ENCODE peak calls at places on chromosomes 7 and 10, in seven cellular contexts. V is hippocampal formation; G is activated CD4-positive, alpha-beta T cell treated with anti-CD3 and anti-CD28 coated beads, Interleukin-2, amount 50 U/mL, for 1 hour; R is activated naive CD4-positive, alpha-beta T cell treated with anti-CD3 and anti-CD28 coated beads for 36 hours; I is activated T-cell treated with anti-CD3 and anti-CD28 coated beads, Interleukin-2, amount 50 U/mL, for 24 hours; N is amniotic stem cell; Q is AG20443. J is an unnamed sample.

GRCh38 chr7:155858521-155859061 is 46.3 kb upstream of the SHH start:
- DNase-seq in V (no peak), G (no peak), R (no peak), I (no peak), N (no peak), Q (no peak), J (no peak)

GRCh38 chr10:63236113-63236935 is 103.2 kb downstream of the NRBF2 start:
- DNase-seq in V (no peak), G (no peak), R (no peak), I (no peak), N (peak), Q (peak), J (no peak)

GRCh38 chr7:91046322-91047088 is 217.7 kb upstream of the FZD1 start:
- DNase-seq in V (no peak), G (no peak), R (no peak), I (no peak), N (no peak), Q (peak), J (no peak)

GRCh38 chr10:32878646-32879045 is 79.4 kb downstream of the ITGB1 start:
- DNase-seq in V (no peak), G (no peak), R (no peak), I (no peak), N (no peak), Q (no peak), J (no peak)

GRCh38 chr10:2111936-2112335 is 374.6 kb upstream of the ADARB2 start:
- DNase-seq in V (no peak), G (no peak), R (no peak), I (no peak), N (no peak), Q (no peak), J (no peak)

GRCh38 chr10:119521443-119522204 is 20.9 kb downstream of the RGS10 start:
- DNase-seq in V (no peak), G (no peak), R (no peak), I (no peak), N (peak), Q (peak), J (no peak)

GRCh38 chr7:132106491-132106890 is 469.8 kb downstream of the PLXNA4 start:
- DNase-seq in V (no peak), G (no peak), R (no peak), I (no peak), N (no peak), Q (no peak), J (no peak)

GRCh38 chr7:92644406-92645113 is 54.4 kb upstream of the FAM133B start:
- DNase-seq in V (no peak), G (no peak), R (no peak), I (no peak), N (no peak), Q (no peak), J (peak)

GRCh38 chr10:34178196-34178595 is 636.9 kb downstream of the PARD3 start:
- DNase-seq in V (no peak), G (no peak), R (no peak), I (no peak), N (no peak), Q (no peak), J (no peak)

GRCh38 chr7:74059681-74060588 is 23.7 kb upstream of the LIMK1 start:
- DNase-seq in V (no peak), G (no peak), R (no peak), I (no peak), N (no peak), Q (peak), J (no peak)

GRCh38 chr7:129271500-129272355 is 46.9 kb downstream of the AHCYL2 start:
- DNase-seq in V (peak), G (peak), R (peak), I (peak), N (no peak), Q (peak), J (peak)

GRCh38 chr7:108167460-108167859 is 37.3 kb upstream of the LAMB4 start:
- DNase-seq in V (no peak), G (no peak), R (no peak), I (no peak), N (no peak), Q (peak), J (no peak)

GRCh38 chr10:23079700-23080099 is 15.7 kb upstream of the MSRB2 start:
- DNase-seq in V (no peak), G (no peak), R (no peak), I (no peak), N (no peak), Q (no peak), J (no peak)

GRCh38 chr7:85000973-85001372 is 185.9 kb downstream of the SEMA3D start:
- DNase-seq in V (no peak), G (no peak), R (no peak), I (no peak), N (no peak), Q (no peak), J (no peak)

GRCh38 chr7:48299580-48300169 is 128.4 kb downstream of the ABCA13 start:
- DNase-seq in V (peak), G (no peak), R (peak), I (peak), N (peak), Q (peak), J (peak)

GRCh38 chr7:134750083-134751062 is 29.1 kb upstream of the CALD1 start:
- DNase-seq in V (no peak), G (peak), R (peak), I (peak), N (no peak), Q (peak), J (peak)

GRCh38 chr10:129079705-129080104 is 387.3 kb upstream of the MGMT start:
- DNase-seq in V (no peak), G (no peak), R (no peak), I (no peak), N (no peak), Q (no peak), J (peak)

GRCh38 chr7:66353547-66353946 is 148.4 kb downstream of the TPST1 start:
- DNase-seq in V (no peak), G (no peak), R (no peak), I (no peak), N (no peak), Q (peak), J (no peak)

GRCh38 chr10:91163709-91164474 is 56.6 kb upstream of the PCGF5 start:
- DNase-seq in V (no peak), G (peak), R (peak), I (peak), N (peak), Q (peak), J (peak)

GRCh38 chr7:45389073-45389872 is 184.9 kb upstream of the ADCY1 start:
- DNase-seq in V (no peak), G (no peak), R (no peak), I (no peak), N (no peak), Q (no peak), J (no peak)

GRCh38 chr10:103171278-103171677 is 21.8 kb downstream of the NT5C2 start:
- DNase-seq in V (no peak), G (no peak), R (no peak), I (no peak), N (no peak), Q (no peak), J (no peak)

GRCh38 chr10:10364916-10365315 is 652.8 kb upstream of the CELF2 start:
- DNase-seq in V (no peak), G (no peak), R (no peak), I (no peak), N (no peak), Q (no peak), J (no peak)

GRCh38 chr7:131735151-131735550 is 178.7 kb upstream of the PODXL start:
- DNase-seq in V (no peak), G (no peak), R (no peak), I (no peak), N (no peak), Q (no peak), J (no peak)

GRCh38 chr10:69345402-69345801 is 67.1 kb downstream of the HK1 start:
- DNase-seq in V (no peak), G (no peak), R (no peak), I (no peak), N (no peak), Q (no peak), J (no peak)

GRCh38 chr10:22712246-22712958 is 2.0 kb downstream of the PIP4K2A start:
- DNase-seq in V (no peak), G (no peak), R (no peak), I (no peak), N (no peak), Q (peak), J (no peak)

GRCh38 chr7:95780665-95781064 is 8.3 kb downstream of the DYNC1I1 start:
- DNase-seq in V (no peak), G (no peak), R (no peak), I (no peak), N (no peak), Q (no peak), J (no peak)

GRCh38 chr7:129858490-129858889 is 94.3 kb downstream of the UBE2H start:
- DNase-seq in V (no peak), G (no peak), R (no peak), I (no peak), N (no peak), Q (no peak), J (no peak)